ENCODE peak calls at places on chromosomes 3 and 15, in five cellular contexts. E is GM12865, J is sigmoid colon, G is retinal pigment epithelial cell, Q is ascending aorta. L is an unnamed sample.

GRCh38 chr3:141345951-141346817 is 22.1 kb upstream of the ZBTB38 start:
- DNase-seq in E (no peak), J (no peak), Q (no peak), G (no peak), L (no peak)

GRCh38 chr15:45221053-45221599 is 30.9 kb upstream of the SLC28A2 start:
- DNase-seq in Q (no peak), J (no peak), E (no peak), G (no peak), L (no peak)

GRCh38 chr3:45118615-45119062 is 27.5 kb downstream of the CDCP1 start:
- DNase-seq in E (no peak), J (no peak), Q (no peak), G (no peak), L (no peak)

GRCh38 chr3:12921736-12922135 is 80.4 kb upstream of the RPL32 start:
- DNase-seq in E (no peak), J (no peak), G (no peak), Q (no peak), L (no peak)

GRCh38 chr3:141913150-141913811 is 36.8 kb downstream of the ATP1B3 start:
- DNase-seq in Q (no peak), E (peak), J (no peak), G (no peak), L (no peak)

GRCh38 chr3:130760922-130761321 is 14.3 kb upstream of the PIK3R4 start:
- DNase-seq in G (no peak), Q (no peak), E (no peak), J (no peak), L (no peak)

GRCh38 chr15:25937796-25938195 is 74.7 kb upstream of the ATP10A start:
- DNase-seq in Q (no peak), G (peak), E (no peak), J (no peak), L (no peak)

GRCh38 chr3:126261037-126261436 is 80.7 kb upstream of the ALDH1L1 start:
- DNase-seq in G (no peak), Q (peak), E (no peak), J (peak), L (no peak)

GRCh38 chr3:127217594-127218456 is 24.9 kb downstream of the PRR23E start:
- DNase-seq in Q (no peak), E (peak), J (no peak), G (no peak), L (no peak)

GRCh38 chr3:22371592-22372291 is 620.7 kb upstream of the ZNF385D start:
- DNase-seq in Q (no peak), E (no peak), G (no peak), J (peak), L (no peak)
- H3K4me3 ChIP-seq in Q (peak), E (no peak), G (peak), J (peak), L (peak)

DNA sequence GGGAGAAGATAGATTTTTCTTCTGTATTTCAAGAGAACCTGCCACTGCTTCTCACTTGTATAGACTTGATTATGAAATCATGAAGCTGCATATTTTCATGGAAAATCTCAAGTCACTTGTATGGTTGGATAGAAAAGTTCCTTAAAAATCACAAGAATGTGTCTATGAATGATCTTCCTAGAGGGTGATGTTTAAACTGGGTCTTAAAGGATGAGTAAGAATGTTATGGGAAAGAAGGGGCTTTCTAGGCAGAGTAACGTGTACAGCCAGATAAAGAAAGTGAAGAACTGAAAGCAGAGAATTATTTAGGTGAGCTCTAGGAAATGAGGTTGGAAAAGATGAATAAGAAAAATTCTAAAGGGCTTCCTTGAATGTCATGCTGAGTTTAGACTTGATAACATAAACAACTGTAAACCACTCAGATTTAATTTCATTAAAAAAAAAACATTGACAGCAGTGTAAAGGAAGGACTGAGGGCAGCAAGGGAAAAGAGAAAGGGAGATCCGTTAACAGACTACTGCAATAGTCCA is 4.9 kb downstream of the CD47 start:
- DNase-seq in G (no peak), J (no peak), Q (no peak), E (no peak), L (no peak)
- H3K4me3 ChIP-seq in G (no peak), J (no peak), Q (no peak), E (no peak), L (no peak)

GRCh38 chr3:46883252-46884185 is 6.0 kb downstream of the PTH1R start:
- DNase-seq in J (no peak), Q (no peak), G (no peak), E (no peak), L (no peak)

GRCh38 chr3:46878796-46879436 is 1.4 kb downstream of the PTH1R start:
- DNase-seq in G (no peak), Q (no peak), J (no peak), E (peak), L (no peak)

GRCh38 chr3:46881819-46882376 is 4.4 kb downstream of the PTH1R start:
- DNase-seq in G (no peak), E (no peak), Q (no peak), J (peak), L (no peak)

GRCh38 chr3:46882377-46883015 is 5.0 kb downstream of the PTH1R start:
- DNase-seq in E (peak), Q (no peak), J (peak), G (no peak), L (no peak)

GRCh38 chr3:46880884-46881818 is 3.6 kb downstream of the PTH1R start:
- DNase-seq in E (no peak), G (no peak), Q (no peak), J (no peak), L (no peak)
- H3K4me3 ChIP-seq in E (no peak), G (no peak), Q (peak), J (peak), L (peak)

DNA sequence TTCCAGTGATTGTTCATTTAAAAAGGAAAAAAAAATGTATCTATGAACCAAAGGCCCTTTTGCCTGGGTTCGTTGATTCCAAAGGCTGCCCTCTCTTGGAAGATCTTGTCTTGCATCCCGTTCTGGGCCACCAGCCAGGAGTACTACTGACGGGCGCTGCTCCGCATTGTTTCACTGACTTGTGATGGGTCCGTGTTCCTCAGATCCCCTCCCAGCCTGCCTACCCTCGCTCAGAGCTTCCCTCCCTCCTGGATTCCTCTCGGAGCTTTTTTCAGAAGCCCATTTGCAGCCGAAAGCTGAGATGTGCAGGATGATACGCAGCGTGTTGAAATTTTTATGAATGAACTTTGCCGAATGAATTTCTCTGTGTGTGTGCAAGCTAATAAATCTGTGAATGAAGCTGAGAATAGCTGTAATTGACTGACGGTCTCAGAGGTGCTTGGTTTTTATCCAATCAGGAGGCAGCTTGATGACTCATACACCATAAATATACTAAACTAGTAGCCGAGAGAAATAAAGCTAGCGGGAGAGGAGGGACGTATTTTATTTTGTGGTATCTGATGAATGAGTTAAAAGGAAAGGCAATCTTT is at the start of gene SHC4:
- DNase-seq in G (peak), Q (peak), J (peak), E (peak), L (peak)
- H3K4me3 ChIP-seq in G (peak), Q (peak), J (peak), E (peak), L (peak)

GRCh38 chr3:5633960-5634359 is 446.5 kb downstream of the EDEM1 start:
- DNase-seq in E (no peak), J (no peak), Q (no peak), G (no peak), L (no peak)

GRCh38 chr3:5635746-5636145 is 448.2 kb downstream of the EDEM1 start:
- DNase-seq in Q (no peak), G (no peak), E (no peak), J (no peak), L (no peak)

GRCh38 chr3:5630396-5630795 is 442.9 kb downstream of the EDEM1 start:
- DNase-seq in E (no peak), J (no peak), Q (no peak), G (no peak), L (no peak)

GRCh38 chr3:5638550-5638949 is 451.0 kb downstream of the EDEM1 start:
- DNase-seq in J (no peak), Q (no peak), E (no peak), G (no peak), L (no peak)

GRCh38 chr3:5634411-5634810 is 446.9 kb downstream of the EDEM1 start:
- DNase-seq in E (no peak), G (no peak), Q (no peak), J (no peak), L (no peak)
- H3K4me3 ChIP-seq in E (no peak), G (no peak), Q (no peak), J (no peak), L (no peak)

DNA sequence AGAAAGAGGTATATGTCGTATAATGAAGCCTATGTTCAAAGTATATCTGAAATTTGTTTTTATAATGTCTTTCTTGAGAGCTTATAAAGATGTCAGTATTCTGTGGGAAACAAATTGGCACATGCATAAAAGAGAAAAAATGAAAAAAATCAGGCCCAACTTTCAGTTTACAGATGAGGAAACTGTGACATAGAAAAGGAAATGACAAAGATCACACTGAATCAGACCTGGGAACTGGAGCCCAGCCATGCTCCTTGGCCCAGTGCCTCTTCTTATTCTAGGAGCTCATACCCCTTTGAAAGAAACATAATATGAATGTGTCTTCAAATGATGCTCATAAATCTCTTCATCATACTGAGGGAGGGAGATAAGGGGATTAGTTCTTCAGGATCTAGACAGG is 48.4 kb downstream of the TMEM44 start:
- DNase-seq in J (no peak), G (no peak), Q (no peak), E (no peak), L (no peak)
- H3K4me3 ChIP-seq in J (no peak), G (no peak), Q (peak), E (peak), L (peak)

L was measured in dorsolateral prefrontal cortex.